ENCODE peak calls at places on chromosome 13, in nine cellular contexts. V, B, Q, E, P, H, S, M and W are unnamed samples.

GRCh38 chr13:81540777-81541176 is 1199.9 kb upstream of the SPRY2 start:
- DNase-seq in V (no peak), B (no peak), Q (peak; percentile 7), E (no peak), P (no peak), H (no peak), S (no peak), M (no peak), W (no peak)

GRCh38 chr13:36431204-36432105 is 840 bp upstream of the CCNA1 start:
- DNase-seq in V (no peak), B (no peak), Q (no peak), E (no peak), P (no peak), H (peak; percentile 18), S (no peak), M (no peak), W (no peak)

GRCh38 chr13:109211616-109212015 is 574.8 kb downstream of the IRS2 start:
- DNase-seq in V (no peak), B (no peak), Q (peak; percentile 52), E (no peak), P (no peak), H (no peak), S (peak; percentile 13), M (no peak), W (no peak)

GRCh38 chr13:38180100-38180499 is 169.6 kb upstream of the UFM1 start:
- DNase-seq in V (no peak), B (no peak), Q (peak; percentile 94), E (no peak), P (no peak), H (no peak), S (no peak), M (no peak), W (no peak)

GRCh38 chr13:101751488-101751887 is 299.0 kb downstream of the ITGBL1 start:
- DNase-seq in V (peak; percentile 32), B (no peak), Q (peak; percentile 80), E (no peak), P (no peak), H (no peak), S (no peak), M (no peak), W (no peak)

GRCh38 chr13:114119196-114119595 is 13.2 kb downstream of the RASA3 start:
- DNase-seq in V (peak; percentile 85), B (no peak), Q (peak; percentile 44), E (no peak), P (no peak), H (peak; percentile 54), S (peak; percentile 37), M (no peak), W (no peak)

GRCh38 chr13:65488606-65489005 is 1741.5 kb downstream of the PCDH9 start:
- DNase-seq in V (no peak), B (no peak), Q (no peak), E (no peak), P (no peak), H (no peak), S (no peak), M (no peak), W (no peak)

GRCh38 chr13:98454389-98454881 is 122.5 kb downstream of the STK24 start:
- DNase-seq in V (peak; percentile 83), B (peak; percentile 76), Q (peak; percentile 32), E (no peak), P (no peak), H (peak; percentile 51), S (no peak), M (no peak), W (no peak)

GRCh38 chr13:36965767-36966166 is 33.4 kb downstream of the ALG5 start:
- DNase-seq in V (peak; percentile 33), B (no peak), Q (peak; percentile 95), E (no peak), P (no peak), H (no peak), S (no peak), M (no peak), W (no peak)

GRCh38 chr13:66948910-66949309 is 281.2 kb downstream of the PCDH9 start:
- DNase-seq in V (no peak), B (no peak), Q (no peak), E (no peak), P (no peak), H (no peak), S (no peak), M (no peak), W (no peak)

GRCh38 chr13:34913040-34913439 is 29.0 kb upstream of the NBEA start:
- DNase-seq in V (no peak), B (no peak), Q (peak; percentile 15), E (no peak), P (no peak), H (no peak), S (no peak), M (no peak), W (no peak)

GRCh38 chr13:111526922-111527321 is 206.5 kb downstream of the TEX29 start:
- DNase-seq in V (no peak), B (no peak), Q (no peak), E (no peak), P (no peak), H (no peak), S (no peak), M (no peak), W (no peak)

GRCh38 chr13:67366533-67366932 is 136.4 kb upstream of the PCDH9 start:
- DNase-seq in V (no peak), B (no peak), Q (peak; percentile 19), E (no peak), P (no peak), H (no peak), S (no peak), M (no peak), W (no peak)

GRCh38 chr13:55230570-55230908 is 1910.2 kb upstream of the PRR20A start:
- DNase-seq in V (no peak), B (no peak), Q (no peak), E (no peak), P (no peak), H (no peak), S (no peak), M (no peak), W (no peak)

GRCh38 chr13:58889474-58889873 is 1257.9 kb downstream of the PCDH17 start:
- DNase-seq in V (no peak), B (no peak), Q (no peak), E (no peak), P (no peak), H (no peak), S (no peak), M (no peak), W (no peak)

DNA sequence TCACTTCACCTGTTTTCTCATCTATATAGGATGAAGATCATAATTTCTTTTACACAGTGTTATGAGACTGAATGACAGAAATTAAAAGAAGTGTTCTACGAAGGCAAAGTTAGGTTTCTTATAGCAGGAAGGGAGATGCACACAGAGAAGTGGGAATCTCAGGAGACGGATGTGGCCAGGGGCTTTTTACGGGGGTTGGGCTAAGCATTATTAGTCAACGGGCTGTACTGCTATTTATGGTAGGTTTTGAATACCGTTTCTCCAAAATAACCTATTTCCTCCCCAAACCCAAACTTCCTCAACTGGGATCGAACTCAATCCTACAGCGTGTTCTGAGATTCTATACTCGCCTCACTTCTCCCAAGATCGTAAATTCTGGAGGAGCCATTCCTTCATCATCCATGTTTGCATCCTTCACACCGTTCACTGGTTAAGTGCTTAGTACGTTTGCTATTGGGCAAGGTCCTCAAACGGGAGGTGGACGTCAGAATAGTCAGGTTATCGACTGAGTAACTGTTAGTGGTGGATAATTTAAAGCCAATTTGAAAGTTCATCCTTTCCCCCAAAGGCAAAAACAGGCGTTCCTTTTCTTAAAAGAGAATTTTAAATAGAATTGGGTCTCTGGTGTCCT is 1.2 kb upstream of the TRIM13 start:
- DNase-seq in V (no peak), B (no peak), Q (peak; percentile 10), E (no peak), P (no peak), H (no peak), S (no peak), M (no peak), W (no peak)
- H3K4me3 ChIP-seq in V (peak overlapping the region; percentile 65), B (peak overlapping the region; percentile 89), Q (peak overlapping the region; percentile 69), E (peak overlapping the region; percentile 64), P (peak overlapping the region; percentile 66), H (peak overlapping the region; percentile 68), S (peak overlapping the region; percentile 74), M (peak overlapping the region; percentile 66), W (peak overlapping the region; percentile 79)

GRCh38 chr13:24265453-24265852 is 43.9 kb upstream of the C1QTNF9 start:
- DNase-seq in V (no peak), B (no peak), Q (no peak), E (no peak), P (no peak), H (no peak), S (no peak), M (no peak), W (no peak)

GRCh38 chr13:24264976-24265375 is 44.4 kb upstream of the C1QTNF9 start:
- DNase-seq in V (no peak), B (no peak), Q (peak; percentile 49), E (peak; percentile 76), P (no peak), H (no peak), S (no peak), M (peak; percentile 83), W (no peak)

GRCh38 chr13:24267283-24267682 is 42.1 kb upstream of the C1QTNF9 start:
- DNase-seq in V (no peak), B (no peak), Q (peak; percentile 16), E (no peak), P (no peak), H (no peak), S (no peak), M (peak; percentile 62), W (no peak)

GRCh38 chr13:24269803-24270202 is 39.6 kb upstream of the C1QTNF9 start:
- DNase-seq in V (no peak), B (no peak), Q (peak; percentile 7), E (no peak), P (no peak), H (no peak), S (no peak), M (no peak), W (no peak)

GRCh38 chr13:24267801-24268200 is 41.6 kb upstream of the C1QTNF9 start:
- DNase-seq in V (no peak), B (no peak), Q (no peak), E (no peak), P (no peak), H (no peak), S (no peak), M (no peak), W (no peak)
- H3K4me3 ChIP-seq in V (no peak overlapping the region), B (no peak overlapping the region), Q (no peak overlapping the region), E (peak overlapping the region; percentile 42), P (no peak overlapping the region), H (peak overlapping the region; percentile 35), S (no peak overlapping the region), M (peak overlapping the region; percentile 61), W (no peak overlapping the region)

DNA sequence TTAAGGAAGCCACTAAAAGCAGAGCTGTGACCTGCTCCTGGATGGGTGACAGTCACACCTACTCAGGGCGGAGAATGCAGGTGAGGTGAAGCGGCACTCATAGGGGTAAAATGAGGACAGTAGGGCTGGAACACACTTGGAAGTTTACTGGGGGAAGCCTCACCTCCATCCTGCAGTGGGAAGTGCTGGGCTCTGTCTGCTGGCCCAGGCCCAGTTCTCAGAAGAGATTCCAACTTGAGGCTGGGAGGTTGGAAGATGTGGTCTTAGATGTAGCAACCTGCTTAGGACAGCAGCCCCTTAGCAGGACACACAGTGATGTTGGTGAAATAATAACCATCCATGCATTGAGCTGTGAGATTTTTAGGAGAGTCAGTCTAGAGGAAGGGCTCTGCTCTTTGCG is 4.6 kb downstream of the MEDAG start:
- DNase-seq in V (no peak), B (no peak), Q (no peak), E (no peak), P (no peak), H (no peak), S (no peak), M (no peak), W (no peak)
- H3K4me3 ChIP-seq in V (no peak overlapping the region), B (no peak overlapping the region), Q (no peak overlapping the region), E (no peak overlapping the region), P (no peak overlapping the region), H (no peak overlapping the region), S (no peak overlapping the region), M (no peak overlapping the region), W (no peak overlapping the region)

GRCh38 chr13:99997702-99998219 is 16.2 kb downstream of the ZIC2 start:
- DNase-seq in V (no peak), B (no peak), Q (no peak), E (no peak), P (no peak), H (no peak), S (no peak), M (no peak), W (no peak)
- H3K4me3 ChIP-seq in V (no peak overlapping the region), B (no peak overlapping the region), Q (no peak overlapping the region), E (no peak overlapping the region), P (no peak overlapping the region), H (no peak overlapping the region), S (no peak overlapping the region), M (no peak overlapping the region), W (no peak overlapping the region)